ENCODE peak calls at places on chromosomes 5 and 9, in nine cellular contexts. One of them, this sample, is unnamed.

GRCh38 chr5:90886381-90886780 is 327.8 kb downstream of the ADGRV1 start:
- DNase-seq in substantia nigra: no peak
- DNase-seq in stimulated activated CD4-positive, alpha-beta T cell treated with anti-CD3 and anti-CD28 coated beads, Interleukin-12 subunit alpha, Interleukin-12 subunit beta, amount 100 ng/mL, for 4 hours: no peak
- DNase-seq in kidney tubule cell: no peak
- DNase-seq in GM19239: no peak
- DNase-seq in astrocyte of the spinal cord: no peak
- DNase-seq in skeletal muscle cell: no peak
- DNase-seq in mesothelial cell of epicardium: no peak
- DNase-seq in stimulated activated CD8-positive, alpha-beta memory T cell treated with anti-CD3 and anti-CD28 coated beads, Interleukin-15, amount 100 ng/mL, for 24 hours: no peak
- DNase-seq in this sample: no peak

GRCh38 chr5:40911278-40911677 is 2.0 kb downstream of the C7 start:
- DNase-seq in substantia nigra: no peak
- DNase-seq in stimulated activated CD4-positive, alpha-beta T cell treated with anti-CD3 and anti-CD28 coated beads, Interleukin-12 subunit alpha, Interleukin-12 subunit beta, amount 100 ng/mL, for 4 hours: no peak
- DNase-seq in kidney tubule cell: no peak
- DNase-seq in GM19239: no peak
- DNase-seq in astrocyte of the spinal cord: no peak
- DNase-seq in skeletal muscle cell: no peak
- DNase-seq in mesothelial cell of epicardium: no peak
- DNase-seq in stimulated activated CD8-positive, alpha-beta memory T cell treated with anti-CD3 and anti-CD28 coated beads, Interleukin-15, amount 100 ng/mL, for 24 hours: no peak
- DNase-seq in this sample: no peak

GRCh38 chr9:6924988-6925563 is 167.3 kb downstream of the KDM4C start:
- DNase-seq in substantia nigra: peak; percentile 26
- DNase-seq in stimulated activated CD4-positive, alpha-beta T cell treated with anti-CD3 and anti-CD28 coated beads, Interleukin-12 subunit alpha, Interleukin-12 subunit beta, amount 100 ng/mL, for 4 hours: no peak
- DNase-seq in kidney tubule cell: no peak
- DNase-seq in GM19239: no peak
- DNase-seq in astrocyte of the spinal cord: no peak
- DNase-seq in skeletal muscle cell: no peak
- DNase-seq in mesothelial cell of epicardium: no peak
- DNase-seq in stimulated activated CD8-positive, alpha-beta memory T cell treated with anti-CD3 and anti-CD28 coated beads, Interleukin-15, amount 100 ng/mL, for 24 hours: no peak
- DNase-seq in this sample: no peak

GRCh38 chr5:2704806-2705645 is 46.5 kb downstream of the IRX2 start:
- DNase-seq in substantia nigra: no peak
- DNase-seq in stimulated activated CD4-positive, alpha-beta T cell treated with anti-CD3 and anti-CD28 coated beads, Interleukin-12 subunit alpha, Interleukin-12 subunit beta, amount 100 ng/mL, for 4 hours: no peak
- DNase-seq in kidney tubule cell: no peak
- DNase-seq in GM19239: no peak
- DNase-seq in astrocyte of the spinal cord: no peak
- DNase-seq in skeletal muscle cell: no peak
- DNase-seq in mesothelial cell of epicardium: no peak
- DNase-seq in stimulated activated CD8-positive, alpha-beta memory T cell treated with anti-CD3 and anti-CD28 coated beads, Interleukin-15, amount 100 ng/mL, for 24 hours: no peak
- DNase-seq in this sample: no peak

GRCh38 chr9:94082553-94082952 is 1.7 kb upstream of the PTPDC1 start:
- DNase-seq in substantia nigra: no peak
- DNase-seq in stimulated activated CD4-positive, alpha-beta T cell treated with anti-CD3 and anti-CD28 coated beads, Interleukin-12 subunit alpha, Interleukin-12 subunit beta, amount 100 ng/mL, for 4 hours: no peak
- DNase-seq in kidney tubule cell: peak; percentile 9
- DNase-seq in GM19239: no peak
- DNase-seq in astrocyte of the spinal cord: no peak
- DNase-seq in skeletal muscle cell: no peak
- DNase-seq in mesothelial cell of epicardium: no peak
- DNase-seq in stimulated activated CD8-positive, alpha-beta memory T cell treated with anti-CD3 and anti-CD28 coated beads, Interleukin-15, amount 100 ng/mL, for 24 hours: no peak
- DNase-seq in this sample: no peak

GRCh38 chr5:143314123-143314522 is 89.4 kb downstream of the NR3C1 start:
- DNase-seq in substantia nigra: no peak
- DNase-seq in stimulated activated CD4-positive, alpha-beta T cell treated with anti-CD3 and anti-CD28 coated beads, Interleukin-12 subunit alpha, Interleukin-12 subunit beta, amount 100 ng/mL, for 4 hours: no peak
- DNase-seq in kidney tubule cell: no peak
- DNase-seq in GM19239: no peak
- DNase-seq in astrocyte of the spinal cord: peak; percentile 28
- DNase-seq in skeletal muscle cell: no peak
- DNase-seq in mesothelial cell of epicardium: no peak
- DNase-seq in stimulated activated CD8-positive, alpha-beta memory T cell treated with anti-CD3 and anti-CD28 coated beads, Interleukin-15, amount 100 ng/mL, for 24 hours: no peak
- DNase-seq in this sample: no peak

GRCh38 chr9:2764371-2764770 is 47.1 kb downstream of the KCNV2 start:
- DNase-seq in substantia nigra: no peak
- DNase-seq in stimulated activated CD4-positive, alpha-beta T cell treated with anti-CD3 and anti-CD28 coated beads, Interleukin-12 subunit alpha, Interleukin-12 subunit beta, amount 100 ng/mL, for 4 hours: no peak
- DNase-seq in kidney tubule cell: peak; percentile 46
- DNase-seq in GM19239: no peak
- DNase-seq in astrocyte of the spinal cord: peak; percentile 32
- DNase-seq in skeletal muscle cell: no peak
- DNase-seq in mesothelial cell of epicardium: no peak
- DNase-seq in stimulated activated CD8-positive, alpha-beta memory T cell treated with anti-CD3 and anti-CD28 coated beads, Interleukin-15, amount 100 ng/mL, for 24 hours: no peak
- DNase-seq in this sample: no peak

GRCh38 chr9:125987420-125987819 is 240.2 kb downstream of the PBX3 start:
- DNase-seq in substantia nigra: no peak
- DNase-seq in stimulated activated CD4-positive, alpha-beta T cell treated with anti-CD3 and anti-CD28 coated beads, Interleukin-12 subunit alpha, Interleukin-12 subunit beta, amount 100 ng/mL, for 4 hours: no peak
- DNase-seq in kidney tubule cell: no peak
- DNase-seq in GM19239: no peak
- DNase-seq in astrocyte of the spinal cord: no peak
- DNase-seq in skeletal muscle cell: no peak
- DNase-seq in mesothelial cell of epicardium: no peak
- DNase-seq in stimulated activated CD8-positive, alpha-beta memory T cell treated with anti-CD3 and anti-CD28 coated beads, Interleukin-15, amount 100 ng/mL, for 24 hours: no peak
- DNase-seq in this sample: no peak

GRCh38 chr9:89527084-89527483 is 29.2 kb upstream of the SEMA4D start:
- DNase-seq in substantia nigra: peak; percentile 60
- DNase-seq in stimulated activated CD4-positive, alpha-beta T cell treated with anti-CD3 and anti-CD28 coated beads, Interleukin-12 subunit alpha, Interleukin-12 subunit beta, amount 100 ng/mL, for 4 hours: no peak
- DNase-seq in kidney tubule cell: peak; percentile 75
- DNase-seq in GM19239: no peak
- DNase-seq in astrocyte of the spinal cord: no peak
- DNase-seq in skeletal muscle cell: no peak
- DNase-seq in mesothelial cell of epicardium: no peak
- DNase-seq in stimulated activated CD8-positive, alpha-beta memory T cell treated with anti-CD3 and anti-CD28 coated beads, Interleukin-15, amount 100 ng/mL, for 24 hours: no peak
- DNase-seq in this sample: peak; percentile 77

GRCh38 chr5:143613329-143613728 is 198.6 kb upstream of the HMHB1 start:
- DNase-seq in substantia nigra: no peak
- DNase-seq in stimulated activated CD4-positive, alpha-beta T cell treated with anti-CD3 and anti-CD28 coated beads, Interleukin-12 subunit alpha, Interleukin-12 subunit beta, amount 100 ng/mL, for 4 hours: no peak
- DNase-seq in kidney tubule cell: no peak
- DNase-seq in GM19239: no peak
- DNase-seq in astrocyte of the spinal cord: no peak
- DNase-seq in skeletal muscle cell: no peak
- DNase-seq in mesothelial cell of epicardium: no peak
- DNase-seq in stimulated activated CD8-positive, alpha-beta memory T cell treated with anti-CD3 and anti-CD28 coated beads, Interleukin-15, amount 100 ng/mL, for 24 hours: no peak
- DNase-seq in this sample: no peak

GRCh38 chr5:172728481-172729241 is 42.3 kb downstream of the DUSP1 start:
- DNase-seq in substantia nigra: no peak
- DNase-seq in stimulated activated CD4-positive, alpha-beta T cell treated with anti-CD3 and anti-CD28 coated beads, Interleukin-12 subunit alpha, Interleukin-12 subunit beta, amount 100 ng/mL, for 4 hours: no peak
- DNase-seq in kidney tubule cell: no peak
- DNase-seq in GM19239: no peak
- DNase-seq in astrocyte of the spinal cord: no peak
- DNase-seq in skeletal muscle cell: no peak
- DNase-seq in mesothelial cell of epicardium: no peak
- DNase-seq in stimulated activated CD8-positive, alpha-beta memory T cell treated with anti-CD3 and anti-CD28 coated beads, Interleukin-15, amount 100 ng/mL, for 24 hours: no peak
- DNase-seq in this sample: no peak

GRCh38 chr9:99019523-99020331 is 76.0 kb downstream of the COL15A1 start:
- DNase-seq in substantia nigra: no peak
- DNase-seq in stimulated activated CD4-positive, alpha-beta T cell treated with anti-CD3 and anti-CD28 coated beads, Interleukin-12 subunit alpha, Interleukin-12 subunit beta, amount 100 ng/mL, for 4 hours: no peak
- DNase-seq in kidney tubule cell: peak; percentile 98
- DNase-seq in GM19239: no peak
- DNase-seq in astrocyte of the spinal cord: peak; percentile 96
- DNase-seq in skeletal muscle cell: peak; percentile 88
- DNase-seq in mesothelial cell of epicardium: peak; percentile 2
- DNase-seq in stimulated activated CD8-positive, alpha-beta memory T cell treated with anti-CD3 and anti-CD28 coated beads, Interleukin-15, amount 100 ng/mL, for 24 hours: no peak
- DNase-seq in this sample: no peak